ENCODE peak calls at places on chromosomes 2 and 18, in four cellular contexts. B is left lung, R is foreskin keratinocyte, O is upper lobe of right lung. C is an unnamed sample. For H3K4me1, the result is how much of the 10 kb centered on the place peaks cover.

GRCh38 chr2:204022550-204022949 is 86.0 kb downstream of the ICOS start:
- ATAC-seq in B (no peak), R (no peak), O (no peak), C (no peak)

GRCh38 chr2:8652774-8653426 is 29.0 kb upstream of the ID2 start:
- ATAC-seq in B (no peak), R (no peak), O (no peak), C (no peak)

GRCh38 chr18:36186461-36187137 is 698 bp upstream of the MOCOS start:
- ATAC-seq in R (peak), O (peak), B (peak), C (peak)

GRCh38 chr2:66455490-66455889 is 20.6 kb downstream of the MEIS1 start:
- ATAC-seq in O (no peak), R (no peak), B (no peak), C (no peak)

GRCh38 chr2:98153402-98153938 is 66.5 kb downstream of the VWA3B start:
- ATAC-seq in R (no peak), B (no peak), O (no peak), C (no peak)

GRCh38 chr2:144942516-144943256 is 422.8 kb upstream of the ZEB2 start:
- ATAC-seq in B (peak), O (no peak), R (peak), C (no peak)

GRCh38 chr2:60400462-60400861 is 153.0 kb downstream of the BCL11A start:
- ATAC-seq in O (no peak), B (no peak), R (no peak), C (no peak)

GRCh38 chr18:46917808-46918600 is 602 bp downstream of the KATNAL2 start:
- ATAC-seq in O (peak), B (peak), R (peak), C (peak)

GRCh38 chr18:9926223-9926894 is 12.5 kb downstream of the VAPA start:
- ATAC-seq in O (no peak), B (no peak), R (no peak), C (no peak)

GRCh38 chr2:221135699-221136098 is 436.4 kb downstream of the EPHA4 start:
- ATAC-seq in O (no peak), R (no peak), B (no peak), C (no peak)

GRCh38 chr2:175030380-175031271 is 25.4 kb upstream of the CHN1 start:
- ATAC-seq in R (peak), B (peak), O (peak), C (no peak)

GRCh38 chr2:233944722-233945121 is 27.5 kb downstream of the TRPM8 start:
- ATAC-seq in B (no peak), O (no peak), R (no peak), C (no peak)

GRCh38 chr2:86413296-86414085 is 27.7 kb upstream of the KDM3A start:
- ATAC-seq in R (no peak), B (no peak), O (no peak), C (no peak)

GRCh38 chr2:240172071-240172895 is 31.8 kb upstream of the OTOS start:
- ATAC-seq in O (no peak), R (no peak), B (no peak), C (no peak)

GRCh38 chr2:22901471-22901870 is 483.5 kb upstream of the KLHL29 start:
- ATAC-seq in R (peak), O (no peak), B (no peak), C (no peak)

GRCh38 chr2:228067309-228067708 is 114.2 kb downstream of the SPHKAP start:
- ATAC-seq in R (no peak), B (no peak), O (no peak), C (no peak)

GRCh38 chr2:104371084-104371483 is 482.8 kb upstream of the POU3F3 start:
- ATAC-seq in O (no peak), B (peak), R (no peak), C (no peak)

GRCh38 chr2:158773121-158773520 is 22.0 kb upstream of the DAPL1 start:
- ATAC-seq in O (no peak), R (peak), B (no peak), C (no peak)

GRCh38 chr2:120436460-120436739 is 90.5 kb downstream of the INHBB start:
- ATAC-seq in R (no peak), B (no peak), O (no peak), C (peak)

GRCh38 chr2:233426619-233427342 is 72.5 kb downstream of the DGKD start:
- ATAC-seq in B (no peak), R (peak), O (no peak), C (no peak)

GRCh38 chr2:126886201-126886905 is 12.3 kb upstream of the TEX51 start:
- ATAC-seq in O (peak), R (peak), B (peak), C (peak)

GRCh38 chr2:233789554-233789953 is 11.4 kb downstream of the MROH2A start:
- ATAC-seq in B (no peak), O (no peak), R (no peak), C (no peak)

GRCh38 chr18:12819330-12819729 is 64.7 kb downstream of the PTPN2 start:
- ATAC-seq in O (no peak), R (no peak), B (no peak), C (no peak)

GRCh38 chr18:12278765-12279682 is 24.9 kb downstream of the CIDEA start:
- ATAC-seq in O (peak), R (no peak), B (peak), C (peak)

GRCh38 chr18:48777026-48777736 is 173.6 kb downstream of the SMAD7 start:
- ATAC-seq in B (peak), R (peak), O (peak), C (no peak)

GRCh38 chr18:13313006-13313661 is 94.6 kb downstream of the LDLRAD4 start:
- ATAC-seq in B (no peak), R (no peak), O (peak), C (no peak)

GRCh38 chr2:8346238-8346637 is 335.6 kb upstream of the ID2 start:
- ATAC-seq in O (no peak), B (no peak), R (no peak), C (no peak)

GRCh38 chr2:223852281-223852795 is 15.0 kb upstream of the AP1S3 start:
- ATAC-seq in R (no peak), B (no peak), O (no peak), C (no peak)

GRCh38 chr2:110206056-110206455 is 1.2 kb upstream of the NPHP1 start:
- ATAC-seq in O (no peak), B (no peak), R (no peak), C (no peak)

GRCh38 chr2:65901809-65902208 is 469.4 kb upstream of the SPRED2 start:
- ATAC-seq in O (peak), R (no peak), B (no peak), C (peak)

GRCh38 chr2:66682476-66682875 is 247.6 kb downstream of the MEIS1 start:
- ATAC-seq in O (no peak), B (no peak), R (no peak), C (no peak)

GRCh38 chr18:32884543-32884942 is 111.7 kb upstream of the KLHL14 start:
- ATAC-seq in B (no peak), R (no peak), O (no peak), C (no peak)

GRCh38 chr2:15606481-15607441 is 15.1 kb downstream of the DDX1 start:
- ATAC-seq in B (no peak), O (no peak), R (no peak), C (no peak)

GRCh38 chr2:219539295-219539788 is 4.3 kb downstream of the CHPF start:
- ATAC-seq in B (no peak), O (no peak), R (no peak), C (no peak)
- H3K27ac ChIP-seq in B (no peak), O (no peak), R (no peak), C (no peak)

DNA sequence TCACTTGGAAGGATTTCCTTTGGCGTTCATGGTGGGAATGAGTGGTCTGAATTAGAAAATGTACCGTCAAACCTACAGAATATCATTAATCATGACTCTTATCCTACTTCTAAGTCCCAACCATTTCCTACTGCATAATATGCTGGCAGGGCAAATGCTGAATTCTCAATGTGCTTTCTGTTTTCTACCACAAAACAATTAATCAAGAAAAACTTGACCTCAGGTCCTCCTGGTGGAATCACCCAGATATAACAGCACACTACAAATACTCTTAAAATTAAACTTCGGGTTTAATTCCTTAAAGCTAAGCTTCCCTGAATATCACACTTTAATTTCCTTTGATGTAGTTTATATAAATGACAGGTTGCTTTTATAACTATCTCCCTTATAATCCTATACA is 301.6 kb downstream of the AFF3 start:
- ATAC-seq in B (no peak), R (no peak), O (no peak), C (no peak)
- TF ChIP-seq CTCF in B (no peak), R (no peak), O (no peak), C (no peak)

DNA sequence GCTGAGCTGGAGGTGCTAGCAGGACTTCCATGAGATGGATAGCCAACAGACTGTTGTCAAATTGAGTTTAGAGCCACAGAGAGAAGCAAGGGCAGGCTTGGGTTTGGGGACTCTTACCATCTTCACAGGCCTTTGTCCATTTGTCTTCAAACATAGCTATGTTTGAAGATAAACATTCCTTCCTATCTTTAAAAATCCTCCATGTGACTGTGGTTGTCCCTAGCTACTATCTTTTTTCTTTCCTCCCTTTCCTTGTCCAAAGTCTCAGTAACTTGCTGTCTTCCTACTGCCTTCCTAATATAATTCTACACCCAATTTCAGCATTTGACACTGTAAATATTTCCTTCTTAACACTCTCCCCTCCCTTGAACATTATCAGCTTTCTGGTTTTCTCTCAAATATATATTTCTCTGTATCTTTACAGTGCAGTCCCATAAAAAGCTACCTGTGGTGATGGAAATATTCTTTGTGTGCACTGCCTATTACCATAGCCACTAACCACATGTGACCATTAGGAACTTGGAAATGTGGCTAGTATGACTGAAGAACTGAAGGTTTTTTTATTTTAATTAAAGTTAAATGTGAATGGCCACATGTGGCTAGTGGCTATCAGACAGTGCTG is 5.4 kb upstream of the SP3 start:
- ATAC-seq in B (no peak), O (no peak), R (no peak), C (no peak)
- H3K4me1 ChIP-seq in B (under half), O (under half), R (under half), C (under half)

DNA sequence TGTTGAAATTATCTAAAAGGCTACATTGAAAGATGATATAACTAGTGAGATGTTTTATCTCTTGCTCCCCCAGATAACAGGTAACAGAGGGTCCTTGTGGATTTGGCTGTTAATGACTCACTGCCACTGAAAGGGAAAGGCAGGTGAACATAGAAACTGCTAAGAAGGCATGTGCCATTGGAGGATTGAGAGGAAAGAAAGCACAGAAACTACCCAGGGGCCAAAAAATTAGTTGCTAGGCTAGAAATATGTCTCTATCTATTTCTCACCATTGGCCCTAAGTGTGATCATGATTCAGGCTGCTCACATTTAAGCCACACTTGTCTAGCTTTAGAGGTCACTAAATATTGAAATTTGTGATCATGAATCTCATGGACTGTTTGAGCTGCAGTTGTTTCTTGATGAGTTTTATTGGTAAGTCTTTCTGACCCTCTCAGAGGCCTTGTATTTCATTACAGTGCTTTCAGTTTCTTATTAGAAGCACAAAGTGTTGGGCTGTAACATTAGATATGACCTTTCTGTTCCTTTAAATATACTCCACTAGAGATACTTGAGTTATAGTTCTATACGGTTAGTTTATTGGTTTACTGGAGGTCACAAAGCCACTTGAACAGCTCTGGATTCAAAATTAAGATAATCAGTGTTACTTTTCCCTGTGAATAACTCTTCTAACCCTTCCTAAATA is 26.2 kb downstream of the NAB1 start:
- ATAC-seq in R (no peak), B (no peak), O (no peak), C (no peak)
- H3K27ac ChIP-seq in R (no peak), B (no peak), O (no peak), C (no peak)

DNA sequence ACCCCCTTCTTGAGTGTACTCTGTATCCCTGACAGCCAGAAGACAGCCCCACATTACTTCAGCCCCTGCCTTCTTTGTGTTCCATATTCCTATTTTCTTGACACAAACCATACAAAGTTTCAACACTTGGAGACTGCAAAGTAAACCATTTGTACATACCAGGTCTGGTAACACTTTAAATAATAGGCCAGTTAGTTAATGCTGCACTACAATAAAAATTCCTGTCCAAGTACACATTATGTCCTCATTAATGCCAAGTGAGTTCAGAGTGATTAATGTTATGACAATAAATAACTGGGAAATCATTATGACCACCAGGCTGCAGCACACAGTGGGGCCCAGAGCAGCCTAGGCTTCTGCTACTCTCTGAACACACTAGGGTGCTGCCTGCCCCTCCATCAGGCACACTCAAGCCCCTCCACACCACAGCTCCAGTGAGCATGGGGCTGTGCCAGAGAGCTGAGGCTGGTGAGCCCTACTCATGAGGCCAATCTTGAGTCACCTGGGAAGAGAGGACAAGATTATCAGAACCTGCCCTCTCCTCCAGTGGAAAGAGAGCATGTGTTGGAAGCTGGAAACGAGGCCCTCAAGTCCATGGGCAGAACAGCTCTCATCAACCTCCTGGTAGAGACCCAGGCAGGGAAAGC is 138.7 kb downstream of the TTC32 start:
- ATAC-seq in B (no peak), R (no peak), O (no peak), C (peak)
- TF ChIP-seq CTCF in B (no peak), R (no peak), O (no peak), C (no peak)

DNA sequence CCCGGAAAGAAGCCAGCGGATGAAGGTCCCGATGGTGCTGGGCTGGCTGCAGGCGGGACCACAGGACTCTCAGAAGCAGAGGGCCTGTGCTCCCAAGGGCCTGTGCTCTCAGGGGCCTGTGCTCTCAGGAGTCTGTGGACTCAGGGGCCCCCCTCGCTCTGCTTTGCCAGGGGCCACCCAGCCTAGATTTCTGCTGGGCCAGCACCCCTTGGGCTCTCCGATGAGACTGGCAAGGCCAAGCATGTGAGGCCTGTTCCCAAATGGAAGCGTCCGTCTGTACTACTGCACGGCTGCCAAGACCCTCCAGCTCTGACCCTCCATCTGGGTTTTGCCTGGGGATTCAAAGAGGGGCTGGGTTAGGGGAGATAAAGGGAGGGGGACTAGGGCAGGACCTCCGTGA is 54.6 kb downstream of the SH3BP4 start:
- ATAC-seq in O (no peak), R (no peak), B (no peak), C (no peak)
- H3K4me1 ChIP-seq in O (under half), R (under half), B (under half), C (under half)